ENCODE peak calls at places on chromosome 17, in eight cellular contexts. E, V, K, Q, T, J, A and X are unnamed samples.

GRCh38 chr17:29707212-29707571 is 84.5 kb upstream of the CORO6 start:
- DNase-seq in E (no peak), V (no peak), K (no peak), Q (no peak), T (no peak), J (no peak), A (no peak), X (no peak)

GRCh38 chr17:50268040-50268439 is 6.2 kb upstream of the TMEM92 start:
- DNase-seq in E (no peak), V (peak), K (no peak), Q (no peak), T (no peak), J (no peak), A (no peak), X (no peak)

GRCh38 chr17:78383725-78384471 is 5.4 kb downstream of the PGS1 start:
- DNase-seq in E (no peak), V (no peak), K (peak), Q (peak), T (peak), J (no peak), A (no peak), X (no peak)

GRCh38 chr17:80104321-80104955 is 3.1 kb downstream of the GAA start:
- DNase-seq in E (no peak), V (no peak), K (no peak), Q (no peak), T (no peak), J (no peak), A (no peak), X (no peak)

GRCh38 chr17:12627177-12627629 is 38.5 kb upstream of the MYOCD start:
- DNase-seq in E (no peak), V (no peak), K (no peak), Q (no peak), T (no peak), J (peak), A (no peak), X (no peak)

GRCh38 chr17:36608794-36609497 is 7.6 kb downstream of the MRM1 start:
- DNase-seq in E (no peak), V (no peak), K (no peak), Q (peak), T (no peak), J (peak), A (no peak), X (no peak)

GRCh38 chr17:77325826-77326581 is 185.2 kb downstream of the SEC14L1 start:
- DNase-seq in E (no peak), V (no peak), K (no peak), Q (no peak), T (peak), J (no peak), A (no peak), X (no peak)

GRCh38 chr17:50181601-50182345 is 16.0 kb downstream of the SGCA start:
- DNase-seq in E (no peak), V (no peak), K (no peak), Q (no peak), T (no peak), J (no peak), A (no peak), X (no peak)

GRCh38 chr17:68248199-68248825 is 469 bp downstream of the AMZ2 start:
- DNase-seq in E (no peak), V (no peak), K (no peak), Q (no peak), T (no peak), J (no peak), A (no peak), X (peak)

GRCh38 chr17:55063857-55064485 is 95.4 kb downstream of the STXBP4 start:
- DNase-seq in E (no peak), V (no peak), K (no peak), Q (no peak), T (no peak), J (no peak), A (no peak), X (no peak)

GRCh38 chr17:41871789-41872188 is 6.6 kb upstream of the KLHL11 start:
- DNase-seq in E (no peak), V (no peak), K (no peak), Q (no peak), T (no peak), J (no peak), A (no peak), X (no peak)

GRCh38 chr17:7438050-7438614 is 1.2 kb upstream of the FGF11 start:
- DNase-seq in E (peak), V (no peak), K (no peak), Q (peak), T (peak), J (no peak), A (peak), X (peak)

GRCh38 chr17:2303278-2304188 is at the start of the genes SMG6 and SRR:
- DNase-seq in E (peak), V (peak), K (peak), Q (peak), T (peak), J (peak), A (peak), X (peak)

GRCh38 chr17:76421054-76421427 is 31.9 kb downstream of the UBE2O start:
- DNase-seq in E (no peak), V (no peak), K (no peak), Q (no peak), T (no peak), J (no peak), A (no peak), X (no peak)

GRCh38 chr17:73785466-73785865 is 141.2 kb upstream of the SDK2 start:
- DNase-seq in E (no peak), V (no peak), K (no peak), Q (no peak), T (no peak), J (no peak), A (no peak), X (no peak)